ENCODE peak calls at places on chromosomes 11 and 22, in five cellular contexts. W is PC-9; T is activated CD8-positive, alpha-beta T cell treated with anti-CD3 and anti-CD28 coated beads for 36 hours; A is right lobe of liver; V is endodermal cell. G is an unnamed sample.

GRCh38 chr11:13016415-13016814 is 7.3 kb downstream of the RASSF10 start:
- DNase-seq in W (no peak), A (no peak), V (no peak), T (no peak), G (no peak)

GRCh38 chr22:22955866-22956535 is 68.4 kb downstream of the IGLL5 start:
- DNase-seq in T (peak), A (peak), W (no peak), V (peak), G (peak)

GRCh38 chr11:11555228-11555627 is 66.6 kb downstream of the GALNT18 start:
- DNase-seq in V (no peak), T (no peak), W (no peak), A (no peak), G (no peak)

GRCh38 chr11:87256694-87257340 is 219.1 kb downstream of the TMEM135 start:
- DNase-seq in V (no peak), A (no peak), W (no peak), T (no peak), G (no peak)

GRCh38 chr11:123448798-123449197 is 18.7 kb downstream of the GRAMD1B start:
- DNase-seq in T (no peak), W (no peak), A (no peak), V (no peak), G (no peak)

GRCh38 chr11:9313648-9314290 is 624 bp downstream of the TMEM41B start:
- DNase-seq in W (no peak), T (peak), A (no peak), V (no peak), G (no peak)

GRCh38 chr11:61516191-61516590 is 7.6 kb downstream of the LRRC10B start:
- DNase-seq in W (no peak), V (peak), T (peak), A (no peak), G (no peak)

GRCh38 chr11:17780668-17781067 is 46.1 kb downstream of the KCNC1 start:
- DNase-seq in W (no peak), V (no peak), A (no peak), T (no peak), G (no peak)

GRCh38 chr11:92965196-92965595 is 4.3 kb upstream of the MTNR1B start:
- DNase-seq in A (no peak), T (no peak), V (no peak), W (no peak), G (no peak)

GRCh38 chr11:111306321-111306720 is 8.0 kb downstream of the POU2AF3 start:
- DNase-seq in T (no peak), A (no peak), V (no peak), W (no peak), G (no peak)

GRCh38 chr22:41256254-41256897 is 15.6 kb upstream of the CHADL start:
- DNase-seq in A (no peak), W (peak), V (no peak), T (no peak), G (peak)

GRCh38 chr22:30582788-30583575 is 8.5 kb upstream of the GAL3ST1 start:
- DNase-seq in V (peak), A (no peak), T (no peak), W (no peak), G (no peak)

GRCh38 chr11:29333993-29334780 is 682.6 kb downstream of the KCNA4 start:
- DNase-seq in A (no peak), T (no peak), W (no peak), V (peak), G (no peak)
- TF ChIP-seq CTCF in A (peak), T (no peak), W (peak), V (peak), G (peak)

DNA sequence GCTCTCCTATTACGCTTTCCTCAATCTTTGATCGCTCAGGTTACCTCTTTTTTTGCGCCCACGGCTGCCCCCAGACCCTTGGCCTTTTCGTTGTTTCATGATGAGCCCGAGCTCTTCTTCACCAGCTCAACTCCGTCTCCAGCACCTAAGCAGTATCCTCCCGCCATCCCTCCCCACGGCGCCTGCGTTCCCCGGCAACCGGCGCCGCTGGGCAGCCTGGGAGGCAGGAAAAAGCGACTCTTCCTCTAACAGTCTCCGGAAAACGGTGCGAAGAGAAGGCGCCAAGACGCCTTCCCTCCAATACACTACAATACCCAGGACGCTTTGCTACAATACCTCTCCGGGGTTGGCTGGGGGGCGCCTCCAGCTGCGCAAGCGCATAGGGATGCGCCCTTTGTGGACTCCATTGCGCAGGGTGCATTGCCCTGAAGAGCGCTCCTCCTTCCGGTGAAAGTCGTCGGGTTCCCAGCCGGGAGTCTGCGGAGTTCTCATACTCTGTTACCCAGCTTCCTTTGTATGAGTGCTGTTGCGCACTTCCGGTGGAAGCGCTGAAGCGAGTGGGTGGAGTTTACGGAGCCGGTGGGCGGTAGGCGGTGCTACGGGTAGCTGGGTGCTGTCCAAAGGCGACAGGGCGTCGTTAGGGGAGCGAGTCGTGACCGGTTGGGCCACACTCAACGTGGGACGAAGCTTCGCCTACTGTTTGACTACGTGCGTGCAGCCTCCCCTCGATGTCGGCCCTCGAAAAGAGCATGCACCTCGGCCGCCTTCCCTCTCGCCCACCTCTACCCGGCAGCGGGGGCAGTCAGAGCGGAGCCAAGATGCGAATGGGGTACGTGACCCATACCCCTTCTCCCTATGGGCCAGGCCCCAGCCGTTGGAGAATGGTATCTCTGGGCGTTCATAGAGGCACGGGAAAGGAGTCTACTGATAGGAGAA is at the start of the genes C2CD3 and PPME1:
- DNase-seq in V (peak), T (peak), W (peak), A (peak), G (peak)
- TF ChIP-seq CTCF in V (peak), T (no peak), W (no peak), A (peak), G (peak)

GRCh38 chr11:64206457-64207246 is at the start of gene FERMT3:
- DNase-seq in A (peak), T (peak), V (no peak), W (no peak), G (no peak)
- TF ChIP-seq CTCF in A (no peak), T (no peak), V (no peak), W (no peak), G (no peak)

DNA sequence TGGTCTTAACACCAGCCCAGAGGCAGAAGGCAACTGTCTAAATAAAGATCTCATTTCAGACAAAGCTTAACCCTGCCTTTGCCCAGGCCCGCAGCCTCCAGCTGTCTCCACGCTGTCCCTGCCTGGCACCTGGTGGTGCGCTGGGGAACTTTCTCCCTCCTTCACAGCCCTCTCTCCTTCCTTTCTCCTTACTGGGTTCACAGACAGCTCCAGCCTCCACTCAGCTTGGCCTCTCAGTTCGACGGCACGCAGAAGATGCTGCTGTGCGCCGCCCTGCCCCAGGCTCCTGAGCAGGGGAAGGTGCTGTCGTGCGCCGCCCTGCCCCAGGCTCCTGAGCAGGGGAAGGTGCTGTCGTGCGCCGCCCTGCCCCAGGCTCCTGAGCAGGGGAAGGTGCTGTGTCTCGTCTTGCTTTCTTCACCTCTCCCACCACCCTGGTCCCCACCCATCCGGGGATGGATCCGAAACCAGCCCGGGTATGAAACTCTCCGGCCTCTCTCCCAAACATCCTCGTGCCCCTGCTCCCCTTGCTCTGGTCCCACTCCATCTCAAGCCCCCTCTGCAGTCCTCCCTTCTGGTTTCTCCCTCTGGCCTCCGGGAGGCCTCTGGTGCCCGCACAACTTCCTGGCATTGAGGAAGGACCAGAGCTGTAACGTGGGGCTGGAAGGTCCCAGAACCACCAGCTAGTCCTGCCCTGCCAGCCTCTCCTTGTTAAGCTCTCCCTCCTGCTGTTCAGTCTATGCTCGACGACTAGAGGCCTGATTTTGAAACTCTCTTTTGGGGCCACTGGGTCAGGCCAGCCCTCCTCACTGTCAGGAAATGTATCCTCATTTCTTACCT is 22.9 kb upstream of the JAM3 start:
- DNase-seq in V (peak), W (no peak), T (peak), A (no peak), G (no peak)
- TF ChIP-seq CTCF in V (peak), W (no peak), T (peak), A (no peak), G (peak)

GRCh38 chr11:131737357-131737756 is 366.9 kb downstream of the NTM start:
- DNase-seq in A (no peak), W (no peak), V (no peak), T (no peak), G (no peak)
- TF ChIP-seq CTCF in A (no peak), W (no peak), V (peak), T (no peak), G (peak)

GRCh38 chr22:37686002-37686982 is at the start of gene NOL12:
- DNase-seq in W (peak), V (peak), T (peak), A (peak), G (peak)
- TF ChIP-seq CTCF in W (peak), V (no peak), T (no peak), A (no peak), G (no peak)